ENCODE peak calls at places on chromosome 20, in nine cellular contexts. A is AG04449, X is epithelial cell of esophagus, Y is NCI-H1092, S is keratinocyte, P is activated T-helper 1 cell treated with Interleukin-2 at 50 U/mL for 16 hours, H is upper lobe of right lung, D is AG08395, Z is non-pigmented ciliary epithelial cell. M is an unnamed sample.

GRCh38 chr20:4006640-4007039 is 8.7 kb downstream of the RNF24 start:
- DNase-seq in X (no peak), P (no peak), D (peak), Z (no peak), A (no peak), S (no peak), H (no peak), Y (no peak), M (no peak)

GRCh38 chr20:16821211-16822089 is 73.3 kb downstream of the OTOR start:
- DNase-seq in D (peak), A (no peak), X (peak), Z (no peak), H (no peak), Y (peak), P (no peak), S (no peak), M (no peak)

GRCh38 chr20:24949756-24950127 is 673 bp downstream of the CST7 start:
- DNase-seq in P (no peak), A (no peak), H (no peak), X (no peak), Y (no peak), S (no peak), D (no peak), Z (no peak), M (no peak)

GRCh38 chr20:58661298-58662141 is 10.4 kb downstream of the STX16 start:
- DNase-seq in X (no peak), S (no peak), Z (no peak), Y (no peak), D (no peak), H (no peak), P (peak), A (no peak), M (peak)

GRCh38 chr20:63457737-63458136 is 14.7 kb downstream of the KCNQ2 start:
- DNase-seq in H (no peak), A (no peak), X (peak), D (peak), P (no peak), Y (peak), S (peak), Z (no peak), M (no peak)

GRCh38 chr20:1150218-1150617 is 31.8 kb downstream of the PSMF1 start:
- DNase-seq in A (no peak), S (no peak), H (no peak), Y (no peak), X (peak), Z (peak), P (no peak), D (no peak), M (no peak)

GRCh38 chr20:50242863-50243609 is 52.4 kb downstream of the CEBPB start:
- DNase-seq in A (no peak), P (no peak), X (peak), S (no peak), H (no peak), Y (peak), Z (no peak), D (no peak), M (no peak)

GRCh38 chr20:53331151-53331973 is 262.3 kb downstream of the ZNF217 start:
- DNase-seq in A (no peak), D (peak), P (no peak), Z (no peak), S (no peak), H (no peak), Y (no peak), X (no peak), M (no peak)

GRCh38 chr20:23710771-23711170 is 21.9 kb upstream of the CST4 start:
- DNase-seq in A (no peak), X (no peak), S (no peak), P (no peak), D (no peak), Y (no peak), Z (no peak), H (no peak), M (no peak)

GRCh38 chr20:43243672-43244269 is 54.1 kb upstream of the PTPRT start:
- DNase-seq in D (no peak), Y (no peak), S (no peak), P (no peak), H (no peak), X (no peak), A (no peak), Z (no peak), M (no peak)

GRCh38 chr20:60428651-60429050 is 470.4 kb downstream of the CDH26 start:
- DNase-seq in H (no peak), P (no peak), Z (no peak), S (no peak), X (no peak), Y (no peak), A (no peak), D (no peak), M (no peak)

GRCh38 chr20:37734228-37734980 is 40.6 kb downstream of the CTNNBL1 start:
- DNase-seq in P (no peak), A (no peak), D (peak), Z (no peak), S (no peak), Y (no peak), X (no peak), H (no peak), M (no peak)

GRCh38 chr20:44431502-44432234 is 44.0 kb upstream of the TTPAL start:
- DNase-seq in A (no peak), Z (no peak), S (no peak), P (no peak), D (no peak), Y (no peak), H (no peak), X (no peak), M (no peak)

GRCh38 chr20:44586986-44587980 is 4.9 kb downstream of the PKIG start:
- DNase-seq in D (no peak), X (no peak), A (no peak), Y (peak), P (no peak), S (no peak), H (no peak), Z (no peak), M (no peak)

GRCh38 chr20:40996326-40996725 is 32.3 kb upstream of the TOP1 start:
- DNase-seq in Z (no peak), D (no peak), H (no peak), Y (no peak), A (no peak), P (no peak), X (no peak), S (no peak), M (no peak)

GRCh38 chr20:37534401-37535157 is 6.9 kb upstream of the BLCAP start:
- DNase-seq in Y (peak), H (no peak), D (peak), S (no peak), X (peak), P (no peak), Z (no peak), A (no peak), M (no peak)

GRCh38 chr20:57072184-57072583 is 194.3 kb downstream of the BMP7 start:
- DNase-seq in X (no peak), Z (no peak), A (no peak), P (no peak), Y (no peak), S (no peak), H (peak), D (peak), M (no peak)

M was measured in CD4-positive, alpha-beta T cell.